ENCODE peak calls at places on chromosomes 1 and 21, in nine cellular contexts. B is stromal cell of bone marrow; O is activated naive CD4-positive, alpha-beta T cell; R is CD4-positive, alpha-beta T cell; H is RPMI7951; Y is EL; M is ELR; A is GM18507; P is stimulated activated CD4-positive, alpha-beta T cell treated with anti-CD3 and anti-CD28 coated beads, TNF-alpha, amount 100 ng/mL, for 24 hours. C is an unnamed sample.

GRCh38 chr1:195325181-195325580 is 1283.1 kb downstream of the KCNT2 start:
- DNase-seq in B (no peak), O (no peak), R (no peak), H (no peak), Y (no peak), M (no peak), A (no peak), P (no peak), C (no peak)

GRCh38 chr1:18452550-18452949 is 28.2 kb upstream of the KLHDC7A start:
- DNase-seq in B (no peak), O (no peak), R (no peak), H (peak), Y (no peak), M (peak), A (no peak), P (no peak), C (no peak)

GRCh38 chr1:154870117-154870571 is at the start of gene KCNN3:
- DNase-seq in B (peak), O (peak), R (peak), H (peak), Y (peak), M (peak), A (peak), P (peak), C (peak)

GRCh38 chr1:227780101-227781044 is 35.1 kb upstream of the PRSS38 start:
- DNase-seq in B (no peak), O (no peak), R (no peak), H (no peak), Y (no peak), M (no peak), A (no peak), P (no peak), C (no peak)

GRCh38 chr1:229225331-229225782 is 45.6 kb upstream of the RAB4A start:
- DNase-seq in B (no peak), O (no peak), R (no peak), H (no peak), Y (no peak), M (no peak), A (no peak), P (no peak), C (no peak)

GRCh38 chr21:18335651-18336050 is 67.9 kb downstream of the TMPRSS15 start:
- DNase-seq in B (no peak), O (no peak), R (no peak), H (no peak), Y (no peak), M (no peak), A (no peak), P (no peak), C (no peak)

GRCh38 chr1:62321438-62321837 is 2.2 kb upstream of the KANK4 start:
- DNase-seq in B (peak), O (no peak), R (no peak), H (peak), Y (peak), M (peak), A (no peak), P (no peak), C (peak)

GRCh38 chr21:44869860-44870747 is 3.4 kb downstream of the PTTG1IP start:
- DNase-seq in B (peak), O (no peak), R (no peak), H (peak), Y (peak), M (peak), A (no peak), P (no peak), C (peak)

GRCh38 chr1:205933672-205934618 is 9.3 kb downstream of the SLC26A9 start:
- DNase-seq in B (peak), O (no peak), R (no peak), H (peak), Y (peak), M (peak), A (no peak), P (no peak), C (peak)

GRCh38 chr1:26784023-26784871 is 3.5 kb upstream of the PIGV start:
- DNase-seq in B (peak), O (no peak), R (no peak), H (peak), Y (peak), M (peak), A (no peak), P (no peak), C (no peak)